ENCODE peak calls at places on chromosomes 13 and 19, in ten cellular contexts. One of them, this sample, is unnamed.

GRCh38 chr19:33595783-33596182 is 26.0 kb upstream of the CHST8 start:
- DNase-seq in cardiac muscle cell: no peak
- DNase-seq in HL-60: no peak
- DNase-seq in heart left ventricle: no peak
- DNase-seq in lower lobe of right lung: no peak
- DNase-seq in PC-9: no peak
- DNase-seq in A549: no peak
- DNase-seq in HCT116: no peak
- DNase-seq in Panc1: no peak
- DNase-seq in CD8-positive, alpha-beta memory T cell: no peak
- DNase-seq in this sample: no peak

GRCh38 chr13:90485441-90485840 is 862.0 kb upstream of the MIR17HG start:
- DNase-seq in cardiac muscle cell: peak; percentile 75
- DNase-seq in HL-60: no peak
- DNase-seq in heart left ventricle: no peak
- DNase-seq in lower lobe of right lung: no peak
- DNase-seq in PC-9: no peak
- DNase-seq in A549: peak; percentile 26
- DNase-seq in HCT116: no peak
- DNase-seq in Panc1: no peak
- DNase-seq in CD8-positive, alpha-beta memory T cell: no peak
- DNase-seq in this sample: no peak

GRCh38 chr13:104382941-104383340 is 1316.7 kb upstream of the SLC10A2 start:
- DNase-seq in cardiac muscle cell: peak; percentile 18
- DNase-seq in HL-60: no peak
- DNase-seq in heart left ventricle: no peak
- DNase-seq in lower lobe of right lung: no peak
- DNase-seq in PC-9: no peak
- DNase-seq in A549: no peak
- DNase-seq in HCT116: no peak
- DNase-seq in Panc1: no peak
- DNase-seq in CD8-positive, alpha-beta memory T cell: no peak
- DNase-seq in this sample: no peak

GRCh38 chr13:99813346-99814095 is 158.0 kb downstream of the ZIC5 start:
- DNase-seq in cardiac muscle cell: no peak
- DNase-seq in HL-60: no peak
- DNase-seq in heart left ventricle: no peak
- DNase-seq in lower lobe of right lung: no peak
- DNase-seq in PC-9: no peak
- DNase-seq in A549: no peak
- DNase-seq in HCT116: no peak
- DNase-seq in Panc1: no peak
- DNase-seq in CD8-positive, alpha-beta memory T cell: no peak
- DNase-seq in this sample: no peak

GRCh38 chr19:19434483-19435045 is 29.1 kb downstream of the GATAD2A start:
- DNase-seq in cardiac muscle cell: peak; percentile 80
- DNase-seq in HL-60: no peak
- DNase-seq in heart left ventricle: peak; percentile 12
- DNase-seq in lower lobe of right lung: no peak
- DNase-seq in PC-9: no peak
- DNase-seq in A549: no peak
- DNase-seq in HCT116: no peak
- DNase-seq in Panc1: no peak
- DNase-seq in CD8-positive, alpha-beta memory T cell: no peak
- DNase-seq in this sample: peak; percentile 34

GRCh38 chr13:46498650-46499049 is 54.3 kb upstream of the LRCH1 start:
- DNase-seq in cardiac muscle cell: no peak
- DNase-seq in HL-60: no peak
- DNase-seq in heart left ventricle: no peak
- DNase-seq in lower lobe of right lung: no peak
- DNase-seq in PC-9: no peak
- DNase-seq in A549: no peak
- DNase-seq in HCT116: no peak
- DNase-seq in Panc1: no peak
- DNase-seq in CD8-positive, alpha-beta memory T cell: no peak
- DNase-seq in this sample: no peak

GRCh38 chr13:48233097-48233885 is at the start of gene ITM2B:
- DNase-seq in cardiac muscle cell: peak; percentile 79
- DNase-seq in HL-60: peak; percentile 46
- DNase-seq in heart left ventricle: peak; percentile 91
- DNase-seq in lower lobe of right lung: peak; percentile 90
- DNase-seq in PC-9: peak; percentile 51
- DNase-seq in A549: peak; percentile 64
- DNase-seq in HCT116: peak; percentile 13
- DNase-seq in Panc1: no peak
- DNase-seq in CD8-positive, alpha-beta memory T cell: peak; percentile 77
- DNase-seq in this sample: peak; percentile 81

GRCh38 chr13:58619396-58620113 is 988.0 kb downstream of the PCDH17 start:
- DNase-seq in cardiac muscle cell: no peak
- DNase-seq in HL-60: no peak
- DNase-seq in heart left ventricle: no peak
- DNase-seq in lower lobe of right lung: no peak
- DNase-seq in PC-9: no peak
- DNase-seq in A549: no peak
- DNase-seq in HCT116: no peak
- DNase-seq in Panc1: no peak
- DNase-seq in CD8-positive, alpha-beta memory T cell: no peak
- DNase-seq in this sample: no peak

GRCh38 chr13:76296751-76297150 is 589.5 kb downstream of the KCTD12 start:
- DNase-seq in cardiac muscle cell: no peak
- DNase-seq in HL-60: no peak
- DNase-seq in heart left ventricle: no peak
- DNase-seq in lower lobe of right lung: no peak
- DNase-seq in PC-9: no peak
- DNase-seq in A549: no peak
- DNase-seq in HCT116: no peak
- DNase-seq in Panc1: no peak
- DNase-seq in CD8-positive, alpha-beta memory T cell: no peak
- DNase-seq in this sample: no peak

GRCh38 chr19:48780684-48781391 is 25.5 kb downstream of the FGF21 start:
- DNase-seq in cardiac muscle cell: peak; percentile 65
- DNase-seq in HL-60: no peak
- DNase-seq in heart left ventricle: no peak
- DNase-seq in lower lobe of right lung: no peak
- DNase-seq in PC-9: peak; percentile 67
- DNase-seq in A549: peak; percentile 62
- DNase-seq in HCT116: no peak
- DNase-seq in Panc1: no peak
- DNase-seq in CD8-positive, alpha-beta memory T cell: no peak
- DNase-seq in this sample: peak; percentile 76

GRCh38 chr19:40687525-40688016 is 2.9 kb downstream of the NUMBL start:
- DNase-seq in cardiac muscle cell: peak; percentile 76
- DNase-seq in HL-60: no peak
- DNase-seq in heart left ventricle: peak; percentile 86
- DNase-seq in lower lobe of right lung: peak; percentile 81
- DNase-seq in PC-9: no peak
- DNase-seq in A549: peak; percentile 73
- DNase-seq in HCT116: no peak
- DNase-seq in Panc1: no peak
- DNase-seq in CD8-positive, alpha-beta memory T cell: no peak
- DNase-seq in this sample: no peak

GRCh38 chr13:114013952-114014629 is 40.2 kb upstream of the C13orf46 start:
- DNase-seq in cardiac muscle cell: no peak
- DNase-seq in HL-60: no peak
- DNase-seq in heart left ventricle: peak; percentile 58
- DNase-seq in lower lobe of right lung: peak; percentile 36
- DNase-seq in PC-9: no peak
- DNase-seq in A549: no peak
- DNase-seq in HCT116: no peak
- DNase-seq in Panc1: no peak
- DNase-seq in CD8-positive, alpha-beta memory T cell: no peak
- DNase-seq in this sample: no peak

GRCh38 chr19:43619262-43620060 is at the start of gene ZNF428:
- DNase-seq in cardiac muscle cell: peak; percentile 93
- DNase-seq in HL-60: peak; percentile 90
- DNase-seq in heart left ventricle: peak; percentile 94
- DNase-seq in lower lobe of right lung: peak; percentile 91
- DNase-seq in PC-9: peak; percentile 64
- DNase-seq in A549: peak; percentile 91
- DNase-seq in HCT116: peak; percentile 61
- DNase-seq in Panc1: peak; percentile 30
- DNase-seq in CD8-positive, alpha-beta memory T cell: peak; percentile 87
- DNase-seq in this sample: peak; percentile 80

GRCh38 chr19:5677597-5677996 is 2.7 kb downstream of the MICOS13 start:
- DNase-seq in cardiac muscle cell: no peak
- DNase-seq in HL-60: no peak
- DNase-seq in heart left ventricle: no peak
- DNase-seq in lower lobe of right lung: no peak
- DNase-seq in PC-9: no peak
- DNase-seq in A549: no peak
- DNase-seq in HCT116: no peak
- DNase-seq in Panc1: no peak
- DNase-seq in CD8-positive, alpha-beta memory T cell: no peak
- DNase-seq in this sample: no peak

DNA sequence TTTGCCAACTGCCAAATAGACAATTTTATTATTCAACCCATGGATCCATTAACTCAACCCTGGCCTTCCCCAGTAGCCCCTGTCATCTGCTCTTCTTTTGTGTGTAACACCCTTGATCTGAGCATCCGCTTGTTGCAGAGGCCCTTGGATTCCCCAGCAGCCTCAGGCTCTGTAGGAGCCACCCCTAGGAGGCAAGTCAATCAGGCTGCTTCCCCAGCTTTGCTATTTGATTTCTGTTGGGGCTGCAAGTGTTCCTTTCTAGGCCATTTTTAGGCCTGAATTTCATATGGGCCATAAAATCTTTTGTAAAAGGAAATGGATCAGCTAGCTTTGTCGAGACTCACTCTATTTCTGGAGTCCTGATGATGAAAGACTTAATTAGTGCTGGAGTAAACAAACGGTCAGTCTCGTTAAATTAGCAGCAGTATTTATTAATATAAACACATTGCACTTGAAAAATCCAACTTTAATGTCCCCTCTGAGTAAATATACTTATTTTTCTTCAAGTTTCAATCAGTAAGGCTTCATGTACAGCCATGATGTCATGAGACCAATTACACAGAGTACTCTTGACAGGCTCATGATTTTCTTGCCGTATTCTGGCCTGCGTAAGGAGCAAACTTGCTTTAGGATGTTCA is 105.3 kb downstream of the RGCC start:
- DNase-seq in cardiac muscle cell: no peak
- DNase-seq in HL-60: no peak
- DNase-seq in heart left ventricle: no peak
- DNase-seq in lower lobe of right lung: no peak
- DNase-seq in PC-9: no peak
- DNase-seq in A549: no peak
- DNase-seq in HCT116: no peak
- DNase-seq in Panc1: no peak
- DNase-seq in CD8-positive, alpha-beta memory T cell: no peak
- DNase-seq in this sample: no peak
- H3K27ac ChIP-seq in cardiac muscle cell: no peak overlapping the region
- H3K27ac ChIP-seq in HL-60: no peak overlapping the region
- H3K27ac ChIP-seq in heart left ventricle: no peak overlapping the region
- H3K27ac ChIP-seq in lower lobe of right lung: no peak overlapping the region
- H3K27ac ChIP-seq in PC-9: no peak overlapping the region
- H3K27ac ChIP-seq in A549: no peak overlapping the region
- H3K27ac ChIP-seq in HCT116: no peak overlapping the region
- H3K27ac ChIP-seq in Panc1: no peak overlapping the region
- H3K27ac ChIP-seq in CD8-positive, alpha-beta memory T cell: no peak overlapping the region
- H3K27ac ChIP-seq in this sample: no peak overlapping the region

DNA sequence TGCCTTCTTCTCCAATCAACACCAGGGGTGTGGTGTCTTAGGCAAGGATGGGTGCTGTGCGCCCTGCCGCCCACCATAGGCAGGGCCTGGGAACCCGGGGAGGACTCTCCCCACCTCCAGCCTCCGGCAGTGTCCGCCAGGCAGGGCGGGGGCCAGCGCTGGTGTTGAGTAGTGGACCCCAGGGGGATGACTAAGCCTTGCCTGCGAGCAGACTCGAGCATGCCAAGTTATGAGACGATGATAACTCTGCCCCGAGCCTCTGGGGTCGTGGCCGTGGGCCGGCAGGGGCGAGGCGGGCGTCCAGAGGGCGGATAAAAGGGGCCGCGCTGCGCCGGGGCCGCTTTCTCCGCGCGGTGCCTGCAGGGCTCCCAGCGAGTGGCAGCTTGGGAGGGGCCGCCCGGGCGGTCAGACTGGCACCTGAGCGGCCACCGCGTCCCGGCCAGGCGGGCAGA is at the start of gene MEDAG:
- DNase-seq in cardiac muscle cell: peak; percentile 89
- DNase-seq in HL-60: no peak
- DNase-seq in heart left ventricle: peak; percentile 87
- DNase-seq in lower lobe of right lung: peak; percentile 50
- DNase-seq in PC-9: no peak
- DNase-seq in A549: no peak
- DNase-seq in HCT116: no peak
- DNase-seq in Panc1: no peak
- DNase-seq in CD8-positive, alpha-beta memory T cell: no peak
- DNase-seq in this sample: peak; percentile 31
- H3K4me3 ChIP-seq in cardiac muscle cell: peak within 1 kb of the TSS; percentile 26
- H3K4me3 ChIP-seq in HL-60: no peak within 1 kb of the TSS
- H3K4me3 ChIP-seq in heart left ventricle: peak within 1 kb of the TSS; percentile 56
- H3K4me3 ChIP-seq in lower lobe of right lung: peak within 1 kb of the TSS; percentile 49
- H3K4me3 ChIP-seq in PC-9: no peak within 1 kb of the TSS
- H3K4me3 ChIP-seq in A549: peak within 1 kb of the TSS; percentile 40
- H3K4me3 ChIP-seq in HCT116: no peak within 1 kb of the TSS
- H3K4me3 ChIP-seq in Panc1: peak within 1 kb of the TSS; percentile 31
- H3K4me3 ChIP-seq in CD8-positive, alpha-beta memory T cell: no peak within 1 kb of the TSS
- H3K4me3 ChIP-seq in this sample: peak within 1 kb of the TSS; percentile 44

DNA sequence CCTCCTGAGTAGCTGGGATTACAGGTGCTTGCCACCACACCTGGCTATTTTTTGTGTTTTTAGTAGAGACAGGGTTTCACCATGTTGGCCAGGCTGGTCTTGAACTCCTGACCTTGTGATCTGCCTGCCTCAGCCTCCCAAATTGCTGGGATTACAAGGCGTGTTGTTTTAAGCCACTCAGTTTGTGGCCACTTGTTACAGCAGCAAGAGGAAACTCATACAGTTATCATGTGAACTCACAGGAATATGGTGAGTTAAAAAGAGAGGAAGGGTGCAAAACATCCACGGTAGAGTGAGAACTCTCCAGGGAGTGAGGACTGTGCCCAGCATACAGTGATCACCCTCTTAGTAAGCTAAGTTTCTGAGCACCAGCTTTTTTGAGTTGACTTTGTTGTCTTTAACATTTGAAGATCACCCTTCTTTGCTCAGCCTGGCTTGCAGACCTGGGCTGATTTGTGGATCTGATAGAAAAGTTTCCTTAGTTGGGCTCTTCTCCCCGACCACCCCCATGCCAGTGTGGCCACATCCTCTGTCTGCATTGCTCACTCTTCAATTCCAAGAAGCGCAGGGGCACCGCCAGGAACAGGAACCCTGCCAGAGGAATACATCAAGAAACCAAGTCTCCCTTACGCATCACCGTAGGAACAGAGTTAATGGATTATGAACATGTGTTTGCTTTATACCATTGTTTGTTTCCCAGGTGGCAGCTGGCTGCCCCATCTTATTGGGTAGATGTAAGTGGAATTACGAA is 16.0 kb downstream of the ALOX5AP start:
- DNase-seq in cardiac muscle cell: no peak
- DNase-seq in HL-60: no peak
- DNase-seq in heart left ventricle: no peak
- DNase-seq in lower lobe of right lung: no peak
- DNase-seq in PC-9: no peak
- DNase-seq in A549: no peak
- DNase-seq in HCT116: no peak
- DNase-seq in Panc1: no peak
- DNase-seq in CD8-positive, alpha-beta memory T cell: no peak
- DNase-seq in this sample: no peak
- H3K27ac ChIP-seq in cardiac muscle cell: no peak overlapping the region
- H3K27ac ChIP-seq in HL-60: no peak overlapping the region
- H3K27ac ChIP-seq in heart left ventricle: no peak overlapping the region
- H3K27ac ChIP-seq in lower lobe of right lung: no peak overlapping the region
- H3K27ac ChIP-seq in PC-9: no peak overlapping the region
- H3K27ac ChIP-seq in A549: no peak overlapping the region
- H3K27ac ChIP-seq in HCT116: no peak overlapping the region
- H3K27ac ChIP-seq in Panc1: peak overlapping the region; percentile 52
- H3K27ac ChIP-seq in CD8-positive, alpha-beta memory T cell: no peak overlapping the region
- H3K27ac ChIP-seq in this sample: no peak overlapping the region

GRCh38 chr19:45816236-45817009 is 1.3 kb upstream of the RSPH6A start:
- DNase-seq in cardiac muscle cell: no peak
- DNase-seq in HL-60: no peak
- DNase-seq in heart left ventricle: no peak
- DNase-seq in lower lobe of right lung: no peak
- DNase-seq in PC-9: no peak
- DNase-seq in A549: no peak
- DNase-seq in HCT116: no peak
- DNase-seq in Panc1: no peak
- DNase-seq in CD8-positive, alpha-beta memory T cell: no peak
- DNase-seq in this sample: no peak
- H3K4me3 ChIP-seq in cardiac muscle cell: peak overlapping the region; percentile 54
- H3K4me3 ChIP-seq in HL-60: no peak overlapping the region
- H3K4me3 ChIP-seq in heart left ventricle: peak overlapping the region; percentile 49
- H3K4me3 ChIP-seq in lower lobe of right lung: no peak overlapping the region
- H3K4me3 ChIP-seq in PC-9: no peak overlapping the region
- H3K4me3 ChIP-seq in A549: no peak overlapping the region
- H3K4me3 ChIP-seq in HCT116: no peak overlapping the region
- H3K4me3 ChIP-seq in Panc1: no peak overlapping the region
- H3K4me3 ChIP-seq in CD8-positive, alpha-beta memory T cell: no peak overlapping the region
- H3K4me3 ChIP-seq in this sample: no peak overlapping the region

This sample was measured in pancreas.